ENCODE peak calls at places on chromosomes 7 and 10, in eight cellular contexts. G, F, L, P, W, Y, M and J are unnamed samples.

GRCh38 chr7:5633161-5634106 is 148.0 kb downstream of the RNF216 start:
- DNase-seq in G (no peak), F (no peak), L (no peak), P (peak; percentile 77), W (no peak), Y (no peak), M (no peak), J (no peak)

GRCh38 chr7:146138926-146139325 is 22.3 kb downstream of the CNTNAP2 start:
- DNase-seq in G (no peak), F (no peak), L (no peak), P (no peak), W (no peak), Y (no peak), M (no peak), J (no peak)

GRCh38 chr7:91941450-91941849 is 788 bp downstream of the AKAP9 start:
- DNase-seq in G (peak; percentile 21), F (no peak), L (peak; percentile 42), P (peak; percentile 52), W (peak; percentile 37), Y (no peak), M (no peak), J (peak; percentile 6)

GRCh38 chr10:21090609-21091082 is 193.5 kb upstream of the NEBL start:
- DNase-seq in G (no peak), F (no peak), L (no peak), P (no peak), W (no peak), Y (no peak), M (no peak), J (no peak)

GRCh38 chr10:121281576-121281975 is 316.7 kb downstream of the FGFR2 start:
- DNase-seq in G (no peak), F (no peak), L (no peak), P (no peak), W (no peak), Y (no peak), M (no peak), J (no peak)

GRCh38 chr10:43591303-43591904 is 14.8 kb upstream of the ZNF485 start:
- DNase-seq in G (no peak), F (no peak), L (no peak), P (no peak), W (no peak), Y (no peak), M (no peak), J (no peak)

GRCh38 chr7:147809785-147810184 is 780.8 kb upstream of the C7orf33 start:
- DNase-seq in G (no peak), F (no peak), L (no peak), P (no peak), W (no peak), Y (no peak), M (no peak), J (no peak)

GRCh38 chr7:54879776-54880175 is 120.8 kb upstream of the SEC61G start:
- DNase-seq in G (no peak), F (peak; percentile 32), L (no peak), P (no peak), W (no peak), Y (peak; percentile 77), M (no peak), J (no peak)

GRCh38 chr10:4692206-4692605 is 133.8 kb upstream of the AKR1E2 start:
- DNase-seq in G (no peak), F (no peak), L (no peak), P (no peak), W (no peak), Y (no peak), M (no peak), J (no peak)

GRCh38 chr7:130489140-130489967 is 2.5 kb upstream of the MEST start:
- DNase-seq in G (no peak), F (no peak), L (no peak), P (no peak), W (peak; percentile 47), Y (peak; percentile 38), M (no peak), J (no peak)